ENCODE peak calls at places on chromosomes 16 and 17, in eight cellular contexts. H, J, E, M, I, A, Y and O are unnamed samples. For H3K36me3, the result is how much of the 10 kb centered on the place peaks cover.

GRCh38 chr17:35257080-35257701 is 14.3 kb downstream of the SLFN5 start:
- DNase-seq in A (peak), I (peak), M (no peak), H (no peak), Y (no peak), E (no peak), J (peak), O (no peak)

GRCh38 chr17:31654936-31655335 is 204.1 kb downstream of the COPRS start:
- DNase-seq in J (no peak), M (no peak), Y (no peak), A (peak), E (no peak), I (no peak), H (no peak), O (no peak)

GRCh38 chr17:21368545-21369246 is 7.5 kb upstream of the KCNJ12 start:
- DNase-seq in A (peak), H (no peak), E (peak), M (no peak), I (no peak), J (no peak), Y (no peak), O (no peak)

GRCh38 chr17:13917635-13918034 is 151.7 kb upstream of the COX10 start:
- DNase-seq in A (no peak), Y (no peak), J (no peak), M (no peak), E (peak), H (no peak), I (no peak), O (no peak)

GRCh38 chr17:15000661-15001060 is 264.5 kb downstream of the PMP22 start:
- DNase-seq in E (no peak), J (no peak), M (no peak), H (no peak), I (no peak), Y (no peak), A (no peak), O (no peak)

GRCh38 chr16:55506083-55506482 is 2.8 kb upstream of the LPCAT2 start:
- DNase-seq in E (no peak), H (no peak), A (no peak), J (no peak), Y (no peak), I (no peak), M (no peak), O (no peak)

GRCh38 chr17:9907883-9908648 is 3.0 kb upstream of the RCVRN start:
- DNase-seq in M (no peak), J (no peak), H (no peak), Y (no peak), A (no peak), I (no peak), E (no peak), O (no peak)

GRCh38 chr17:42189651-42189965 is 4.4 kb upstream of the HCRT start:
- DNase-seq in E (no peak), J (no peak), A (no peak), M (no peak), H (no peak), I (no peak), Y (no peak), O (no peak)

GRCh38 chr17:7208754-7209460 is 10.7 kb downstream of the DLG4 start:
- DNase-seq in Y (peak), H (no peak), M (no peak), J (no peak), I (no peak), E (no peak), A (no peak), O (no peak)

GRCh38 chr17:4201231-4201630 is 58.2 kb downstream of the CYB5D2 start:
- DNase-seq in M (no peak), I (no peak), Y (no peak), E (no peak), J (no peak), H (peak), A (no peak), O (no peak)

GRCh38 chr17:20279631-20280030 is 187.7 kb downstream of the LGALS9B start:
- DNase-seq in Y (no peak), E (no peak), A (no peak), J (no peak), M (no peak), H (no peak), I (no peak), O (no peak)

GRCh38 chr17:54754560-54754959 is 146.1 kb upstream of the TOM1L1 start:
- DNase-seq in I (peak), A (no peak), M (no peak), J (peak), H (no peak), E (peak), Y (peak), O (no peak)

GRCh38 chr16:80936410-80936809 is 70.3 kb downstream of the CMC2 start:
- DNase-seq in A (no peak), Y (no peak), E (no peak), M (no peak), I (no peak), H (peak), J (no peak), O (no peak)

GRCh38 chr17:29592850-29593545 is at the start of gene ANKRD13B:
- DNase-seq in Y (peak), M (peak), I (peak), A (no peak), H (peak), J (no peak), E (peak), O (no peak)

GRCh38 chr17:36016555-36016954 is 1.2 kb downstream of the CCL23 start:
- DNase-seq in J (no peak), H (no peak), E (no peak), I (no peak), M (no peak), A (no peak), Y (no peak), O (no peak)

GRCh38 chr17:50621562-50621961 is 13.1 kb upstream of the ABCC3 start:
- DNase-seq in H (no peak), I (no peak), E (no peak), Y (no peak), J (no peak), A (no peak), M (no peak), O (no peak)

GRCh38 chr16:87129771-87130170 is 187.4 kb downstream of the C16orf95 start:
- DNase-seq in J (peak), H (peak), M (no peak), I (no peak), A (peak), E (no peak), Y (no peak), O (no peak)

GRCh38 chr17:62802531-62803205 is 5.4 kb downstream of the MARCHF10 start:
- DNase-seq in M (no peak), A (no peak), H (no peak), Y (no peak), I (no peak), J (no peak), E (no peak), O (no peak)

GRCh38 chr17:37310940-37311339 is 64.8 kb upstream of the C17orf78 start:
- DNase-seq in Y (no peak), A (no peak), I (no peak), E (no peak), J (no peak), H (peak), M (no peak), O (no peak)

GRCh38 chr17:81959362-81960129 is 1.4 kb downstream of the NOTUM start:
- DNase-seq in Y (peak), I (peak), J (no peak), E (peak), A (peak), H (peak), M (peak), O (peak)

GRCh38 chr16:49529646-49530045 is 156.0 kb downstream of the C16orf78 start:
- DNase-seq in H (no peak), I (no peak), J (no peak), A (no peak), M (no peak), Y (no peak), E (peak), O (no peak)

GRCh38 chr17:2181206-2181983 is 122.2 kb downstream of the SMG6 start:
- DNase-seq in Y (peak), A (no peak), I (peak), J (no peak), E (no peak), M (peak), H (peak), O (no peak)

GRCh38 chr17:12691173-12691572 is 25.5 kb downstream of the MYOCD start:
- DNase-seq in H (peak), I (no peak), E (no peak), Y (no peak), M (no peak), J (no peak), A (no peak), O (no peak)

GRCh38 chr16:47577029-47577428 is 115.9 kb downstream of the PHKB start:
- DNase-seq in I (no peak), H (no peak), M (no peak), E (no peak), Y (no peak), J (no peak), A (no peak), O (no peak)

GRCh38 chr16:278863-279366 is 1.5 kb upstream of the ARHGDIG start:
- DNase-seq in M (no peak), H (peak), I (peak), E (peak), J (no peak), Y (peak), A (peak), O (no peak)

GRCh38 chr17:78395186-78395585 is 16.7 kb downstream of the PGS1 start:
- DNase-seq in I (no peak), M (no peak), A (no peak), H (no peak), J (no peak), Y (no peak), E (no peak), O (no peak)

GRCh38 chr17:54903375-54903774 is 2.7 kb downstream of the TOM1L1 start:
- DNase-seq in H (peak), Y (no peak), E (no peak), A (no peak), M (peak), J (no peak), I (no peak), O (no peak)

GRCh38 chr17:19769946-19770652 is 22.0 kb upstream of the ALDH3A1 start:
- DNase-seq in Y (no peak), M (no peak), A (peak), H (peak), E (no peak), I (no peak), J (no peak), O (no peak)

GRCh38 chr16:31083081-31083480 is 5.7 kb downstream of the PRSS53 start:
- DNase-seq in H (no peak), Y (no peak), E (no peak), A (no peak), M (peak), J (no peak), I (no peak), O (no peak)
- H3K36me3 ChIP-seq in H (under half), Y (under half), E (half or more), A (under half), M (under half), J (under half), I (under half), O (under half)

GRCh38 chr16:89720859-89721643 is at the start of the genes VPS9D1 and ZNF276:
- DNase-seq in I (peak), Y (peak), A (peak), M (peak), J (peak), H (peak), E (peak), O (peak)
- TF ChIP-seq EZH2phosphoT487 in I (no peak), Y (no peak), A (no peak), M (no peak), J (no peak), H (no peak), E (no peak), O (no peak)

GRCh38 chr16:89711601-89712475 is 8.9 kb downstream of the VPS9D1 start:
- DNase-seq in H (peak), M (peak), Y (peak), E (peak), J (peak), A (peak), I (peak), O (peak)

GRCh38 chr16:89709716-89710480 is 8.4 kb upstream of the SPATA2L start:
- DNase-seq in J (no peak), H (no peak), A (no peak), E (no peak), M (no peak), I (no peak), Y (peak), O (no peak)

GRCh38 chr16:89712476-89712805 is 8.3 kb downstream of the VPS9D1 start:
- DNase-seq in H (peak), I (no peak), E (peak), J (no peak), A (peak), Y (peak), M (peak), O (no peak)

GRCh38 chr16:89709166-89709565 is 7.7 kb upstream of the SPATA2L start:
- DNase-seq in I (peak), M (no peak), J (no peak), Y (peak), A (no peak), H (no peak), E (no peak), O (no peak)

DNA sequence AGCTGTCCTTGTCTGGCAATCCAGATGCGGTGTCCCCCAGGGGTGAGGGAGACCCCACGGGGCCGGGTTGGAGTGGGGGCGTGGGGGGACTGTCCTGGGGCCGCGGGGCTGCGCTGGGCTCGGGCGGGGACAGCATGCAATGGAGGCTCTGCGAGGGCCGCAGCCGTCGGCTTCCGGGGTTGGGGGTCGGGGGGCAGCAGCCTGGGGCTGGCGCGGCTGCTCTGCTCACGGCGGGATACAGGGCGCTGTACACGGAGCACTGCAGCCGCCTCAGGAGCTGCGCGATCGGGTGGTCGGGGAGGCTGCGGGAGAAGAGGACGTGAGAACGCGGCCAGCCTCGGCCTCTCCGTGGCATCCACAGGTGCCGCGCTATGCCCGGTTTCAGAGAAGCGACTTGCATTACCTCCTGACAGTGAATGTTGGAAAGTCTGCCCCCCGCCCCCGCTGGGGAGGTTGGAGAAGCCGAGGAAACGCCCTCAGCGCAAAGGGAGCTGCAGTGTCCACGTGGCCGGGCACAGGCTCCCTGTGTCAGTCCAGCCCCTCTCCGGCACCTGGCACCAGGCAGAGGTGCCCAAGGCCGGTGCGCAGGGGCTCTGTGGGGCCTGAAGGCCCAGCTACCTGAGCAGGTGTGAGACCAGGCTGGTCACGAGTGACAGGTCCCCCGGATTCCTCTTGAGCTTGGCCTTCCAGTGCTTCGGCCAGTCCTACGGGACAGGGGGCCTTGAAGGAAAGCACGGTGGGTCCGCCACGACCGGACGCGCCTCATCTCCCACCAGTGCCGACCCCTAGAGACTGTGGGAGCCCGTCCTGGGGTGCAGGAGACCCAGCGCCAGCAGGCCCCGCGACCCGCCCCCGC is 9.4 kb upstream of the SPATA2L start:
- DNase-seq in M (no peak), J (no peak), Y (peak), A (no peak), I (peak), H (no peak), E (no peak), O (no peak)
- H3K27ac ChIP-seq in M (no peak), J (peak), Y (no peak), A (no peak), I (no peak), H (no peak), E (no peak), O (no peak)

DNA sequence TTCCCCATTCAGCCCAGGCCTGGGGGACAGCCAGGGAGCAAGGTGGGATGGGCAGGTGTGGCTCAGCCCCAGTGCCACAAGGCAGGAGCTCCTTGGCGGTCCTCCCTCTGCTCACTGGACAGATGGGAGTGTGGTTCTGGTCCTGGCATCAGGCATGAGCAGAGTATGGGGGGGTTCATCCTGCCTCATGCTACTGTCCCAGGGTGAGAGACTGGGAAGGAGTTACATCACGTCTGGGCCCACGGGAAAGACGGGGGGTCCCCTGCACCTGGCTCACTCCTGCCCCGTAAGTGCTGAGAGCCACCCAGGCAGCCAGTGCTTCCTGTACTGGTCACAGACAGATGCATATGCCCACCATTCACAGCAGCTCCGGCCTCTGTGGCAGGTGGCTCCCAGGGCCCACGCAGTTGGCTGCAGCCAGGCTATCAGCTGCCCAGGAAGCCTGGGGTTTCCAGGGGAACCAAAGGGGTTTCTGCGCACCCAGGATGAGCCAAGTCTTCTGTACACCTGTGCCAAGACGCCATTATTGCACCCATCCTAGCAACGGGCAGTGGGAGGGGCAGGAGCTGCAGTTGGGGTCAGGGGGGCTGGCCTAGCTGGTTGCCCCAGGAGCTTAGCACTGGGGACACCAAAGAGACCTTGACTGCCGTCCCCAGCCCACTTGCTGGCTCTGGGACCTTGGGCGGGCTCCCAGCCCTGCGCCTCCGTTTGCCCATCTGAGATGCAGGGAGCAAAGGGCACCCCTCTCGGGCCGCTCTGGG is 1.9 kb downstream of the BAIAP3 start:
- DNase-seq in I (no peak), M (no peak), J (no peak), H (no peak), Y (no peak), E (no peak), A (no peak), O (no peak)
- H3K36me3 ChIP-seq in I (under half), M (under half), J (under half), H (under half), Y (under half), E (under half), A (under half), O (under half)

DNA sequence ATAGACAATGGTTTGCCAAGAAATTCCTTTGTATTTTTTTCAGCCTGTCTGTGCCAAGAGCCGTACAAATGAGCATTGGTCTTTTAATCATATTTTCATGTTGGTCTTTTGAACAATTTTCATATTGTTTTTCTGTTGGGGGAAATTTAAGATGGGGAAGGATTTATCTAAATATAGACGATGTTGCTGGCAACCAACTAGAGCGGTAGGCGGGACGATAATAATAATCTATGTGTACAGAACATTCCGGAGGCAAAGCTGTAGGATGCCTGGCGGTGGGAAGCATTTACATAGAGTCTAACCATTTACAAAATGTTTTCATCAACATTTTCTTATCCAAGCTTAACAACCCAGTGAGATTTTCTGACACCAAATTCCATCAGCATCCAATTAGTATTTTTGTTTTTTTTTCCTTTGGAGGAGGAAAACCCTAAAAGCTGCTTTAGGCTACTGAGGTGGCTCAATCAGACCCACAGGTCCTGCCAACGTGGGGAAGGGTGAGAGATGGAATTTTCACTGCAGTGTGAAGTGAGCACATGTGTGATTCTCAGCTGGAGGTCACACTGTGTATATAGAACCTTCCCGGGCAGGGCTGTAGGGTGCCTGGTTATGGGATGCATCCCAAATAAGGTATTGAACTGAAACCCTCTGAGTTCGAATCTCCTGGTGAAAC is 11.7 kb upstream of the SEC14L1 start:
- DNase-seq in M (no peak), Y (no peak), E (no peak), A (no peak), J (no peak), H (peak), I (no peak), O (no peak)
- TF ChIP-seq EZH2phosphoT487 in M (no peak), Y (no peak), E (no peak), A (no peak), J (no peak), H (no peak), I (no peak), O (no peak)